ENCODE peak calls at places on chromosomes 1 and 21, in five cellular contexts. G is tibial nerve, P is dorsolateral prefrontal cortex, C is uterus, K is heart right ventricle. B is an unnamed sample.

GRCh38 chr1:26058052-26058595 is 9.3 kb downstream of the TRIM63 start:
- DNase-seq in G (no peak), P (no peak), C (no peak), K (no peak), B (no peak)

GRCh38 chr21:29258626-29259335 is 39.9 kb upstream of the BACH1 start:
- DNase-seq in G (no peak), P (no peak), C (no peak), K (no peak), B (peak; percentile 59)

GRCh38 chr1:36589006-36589405 is 106.3 kb upstream of the CSF3R start:
- DNase-seq in G (no peak), P (no peak), C (no peak), K (no peak), B (no peak)

GRCh38 chr1:53625766-53626520 is 113.0 kb downstream of the GLIS1 start:
- DNase-seq in G (no peak), P (no peak), C (no peak), K (no peak), B (no peak)

GRCh38 chr1:70043806-70044205 is 161.6 kb downstream of the LRRC40 start:
- DNase-seq in G (no peak), P (no peak), C (no peak), K (peak; percentile 9), B (peak; percentile 38)

GRCh38 chr1:222307621-222308020 is 240.3 kb downstream of the HHIPL2 start:
- DNase-seq in G (no peak), P (no peak), C (no peak), K (no peak), B (no peak)

GRCh38 chr1:2348346-2349275 is 42.7 kb downstream of the MORN1 start:
- DNase-seq in G (no peak), P (no peak), C (no peak), K (no peak), B (no peak)

GRCh38 chr1:24890861-24891260 is 39.2 kb downstream of the RUNX3 start:
- DNase-seq in G (no peak), P (no peak), C (no peak), K (no peak), B (no peak)

GRCh38 chr1:165633624-165634023 is 2.6 kb downstream of the MGST3 start:
- DNase-seq in G (no peak), P (no peak), C (no peak), K (no peak), B (no peak)

GRCh38 chr1:200890818-200891773 is 3.6 kb upstream of the INAVA start:
- DNase-seq in G (no peak), P (no peak), C (no peak), K (peak; percentile 11), B (no peak)

GRCh38 chr21:38134084-38134873 is 122.5 kb upstream of the KCNJ15 start:
- DNase-seq in G (no peak), P (no peak), C (no peak), K (no peak), B (no peak)

GRCh38 chr1:110312188-110313121 is 26.7 kb upstream of the RBM15 start:
- DNase-seq in G (peak; percentile 62), P (peak; percentile 88), C (peak; percentile 66), K (peak; percentile 83), B (no peak)

GRCh38 chr1:59361766-59362165 is 64.9 kb downstream of the FGGY start:
- DNase-seq in G (no peak), P (no peak), C (no peak), K (peak; percentile 48), B (no peak)

GRCh38 chr21:42861311-42862122 is 17.8 kb downstream of the WDR4 start:
- DNase-seq in G (no peak), P (no peak), C (no peak), K (no peak), B (no peak)

GRCh38 chr1:17857109-17857499 is 102.0 kb downstream of the ACTL8 start:
- DNase-seq in G (no peak), P (no peak), C (no peak), K (no peak), B (no peak)

GRCh38 chr1:92916899-92917298 is 44.4 kb downstream of the DIPK1A start:
- DNase-seq in G (no peak), P (no peak), C (no peak), K (no peak), B (no peak)

GRCh38 chr1:92909321-92909720 is 51.9 kb downstream of the DIPK1A start:
- DNase-seq in G (no peak), P (peak; percentile 33), C (peak; percentile 22), K (no peak), B (peak; percentile 61)

GRCh38 chr1:92910081-92910480 is 51.2 kb downstream of the DIPK1A start:
- DNase-seq in G (no peak), P (no peak), C (no peak), K (no peak), B (no peak)

GRCh38 chr1:92915547-92915946 is 45.7 kb downstream of the DIPK1A start:
- DNase-seq in G (no peak), P (no peak), C (no peak), K (no peak), B (no peak)

DNA sequence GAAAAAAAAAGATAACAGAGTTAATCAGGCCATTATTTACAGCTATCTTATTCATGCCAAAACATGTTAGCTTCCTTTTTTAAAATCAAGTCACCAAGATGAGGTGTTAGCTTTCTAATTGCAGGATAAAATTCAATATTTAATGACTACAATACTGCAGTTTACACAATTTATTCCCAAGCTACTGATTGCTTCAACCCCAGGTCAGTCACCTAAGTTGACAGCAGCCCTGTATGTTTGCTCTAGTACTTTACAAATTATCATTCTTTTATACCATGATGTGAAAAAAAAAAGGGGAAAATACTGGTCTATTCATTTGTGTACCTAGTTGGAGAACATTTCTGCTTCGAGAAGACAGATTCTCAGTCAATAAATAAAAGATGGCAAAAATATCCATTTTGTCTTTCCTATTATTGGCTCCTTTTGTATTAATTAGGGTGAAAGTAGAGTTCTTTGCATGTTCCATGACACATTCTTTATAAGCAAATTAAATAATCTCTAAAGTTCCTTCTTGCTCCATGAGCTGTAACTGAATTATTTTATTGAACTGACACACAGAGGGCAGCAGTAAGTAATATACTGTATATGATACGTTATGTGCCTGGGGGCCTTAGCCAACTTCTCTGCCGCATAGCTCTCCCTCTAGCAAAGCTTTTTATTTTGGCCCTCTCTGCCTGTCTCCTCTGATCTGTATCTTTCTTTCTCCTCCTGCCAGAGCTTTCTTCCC is 48.0 kb downstream of the DIPK1A start:
- DNase-seq in G (no peak), P (no peak), C (no peak), K (no peak), B (no peak)
- TF ChIP-seq CTCF in G (no peak), P (no peak), C (no peak), K (no peak), B (no peak)

GRCh38 chr21:40471103-40471502 is 375.9 kb downstream of the DSCAM start:
- DNase-seq in G (no peak), P (no peak), C (no peak), K (no peak), B (no peak)
- H3K4me3 ChIP-seq in G (no peak overlapping the region), P (no peak overlapping the region), C (no peak overlapping the region), K (no peak overlapping the region), B (no peak overlapping the region)

GRCh38 chr1:202160377-202160940 is at the start of gene PTPN7:
- DNase-seq in G (no peak), P (no peak), C (no peak), K (no peak), B (no peak)
- TF ChIP-seq CTCF in G (peak; percentile 5), P (no peak), C (no peak), K (no peak), B (peak; percentile 19)

DNA sequence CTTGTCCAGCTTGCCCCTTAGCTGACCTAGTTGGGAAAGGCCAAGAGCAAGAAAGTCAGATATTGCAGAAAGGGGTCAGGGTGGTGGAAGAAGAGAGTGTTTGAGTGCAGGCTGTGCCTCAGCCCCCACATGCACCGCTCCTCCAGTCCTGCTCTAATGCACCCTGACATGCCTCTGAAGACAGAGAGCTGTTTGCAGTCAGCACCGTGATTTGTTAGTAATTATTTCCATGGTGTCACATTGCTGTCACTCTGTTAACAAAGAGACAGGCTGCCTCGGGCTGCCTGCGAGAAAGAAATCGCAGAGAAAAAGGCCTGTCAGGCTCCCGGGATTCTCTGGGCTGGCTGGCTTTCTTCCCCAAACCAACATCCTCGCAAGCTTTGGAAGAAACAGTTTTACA is 58.3 kb downstream of the ERI3 start:
- DNase-seq in G (no peak), P (no peak), C (no peak), K (no peak), B (no peak)
- H3K4me3 ChIP-seq in G (no peak overlapping the region), P (no peak overlapping the region), C (no peak overlapping the region), K (no peak overlapping the region), B (no peak overlapping the region)

B was measured in AG04449.